ENCODE peak calls at places on chromosome 5, in ten cellular contexts. I, C, G, O, X, B, Y, U, R and N are unnamed samples.

GRCh38 chr5:126514159-126515141 is 80.6 kb downstream of the ALDH7A1 start:
- DNase-seq in I (no peak), X (no peak), Y (no peak), R (no peak), G (no peak), O (no peak), B (no peak), C (no peak), U (no peak), N (no peak)

GRCh38 chr5:102539598-102539997 is 40.8 kb upstream of the SLCO6A1 start:
- DNase-seq in O (no peak), I (no peak), C (no peak), U (no peak), X (no peak), Y (no peak), R (no peak), G (no peak), B (no peak), N (no peak)

GRCh38 chr5:117713585-117714198 is 1139.1 kb upstream of the SEMA6A start:
- DNase-seq in U (no peak), R (peak), Y (no peak), O (no peak), X (no peak), C (no peak), G (no peak), I (peak), B (no peak), N (no peak)

GRCh38 chr5:178261666-178262600 is 29.3 kb upstream of the PHYKPL start:
- DNase-seq in U (no peak), I (no peak), C (no peak), G (no peak), O (no peak), Y (no peak), B (no peak), R (no peak), X (no peak), N (no peak)

GRCh38 chr5:133292300-133292699 is 240.5 kb downstream of the HSPA4 start:
- DNase-seq in R (peak), X (no peak), Y (no peak), C (no peak), I (peak), B (no peak), O (no peak), G (no peak), U (no peak), N (no peak)

GRCh38 chr5:109652096-109652495 is 37.6 kb upstream of the MAN2A1 start:
- DNase-seq in C (no peak), Y (no peak), X (no peak), O (no peak), B (no peak), U (no peak), I (no peak), R (no peak), G (no peak), N (no peak)

GRCh38 chr5:61332891-61333350 is 863 bp downstream of the ZSWIM6 start:
- DNase-seq in Y (peak), U (no peak), O (peak), R (peak), I (no peak), G (peak), B (no peak), C (no peak), X (no peak), N (no peak)

GRCh38 chr5:158642852-158643251 is 456.9 kb downstream of the EBF1 start:
- DNase-seq in Y (no peak), X (no peak), R (no peak), U (no peak), C (no peak), O (no peak), I (no peak), G (no peak), B (no peak), N (no peak)

GRCh38 chr5:34803974-34804373 is 35.0 kb upstream of the TTC23L start:
- DNase-seq in G (no peak), X (no peak), R (no peak), C (no peak), Y (no peak), I (no peak), U (no peak), O (no peak), B (no peak), N (no peak)

GRCh38 chr5:165405340-165405739 is 1899.9 kb downstream of the MAT2B start:
- DNase-seq in G (no peak), B (no peak), R (no peak), U (no peak), C (peak), Y (no peak), X (no peak), I (no peak), O (no peak), N (no peak)

GRCh38 chr5:150081541-150082283 is 4.6 kb downstream of the CSF1R start:
- DNase-seq in X (no peak), Y (peak), G (no peak), C (peak), B (no peak), R (no peak), U (no peak), O (no peak), I (no peak), N (peak)

GRCh38 chr5:68264024-68264956 is 48.7 kb downstream of the PIK3R1 start:
- DNase-seq in B (no peak), R (no peak), O (no peak), G (no peak), C (no peak), I (peak), Y (no peak), X (no peak), U (no peak), N (no peak)

GRCh38 chr5:145360936-145361335 is 474.2 kb downstream of the PRELID2 start:
- DNase-seq in C (no peak), I (no peak), X (no peak), R (no peak), O (no peak), U (no peak), G (no peak), B (no peak), Y (no peak), N (no peak)

GRCh38 chr5:150529555-150529954 is 21.6 kb downstream of the NDST1 start:
- DNase-seq in Y (no peak), I (no peak), R (no peak), O (no peak), X (no peak), G (no peak), C (no peak), U (no peak), B (no peak), N (no peak)

GRCh38 chr5:53963958-53964357 is 346.4 kb downstream of the ARL15 start:
- DNase-seq in B (no peak), R (peak), X (no peak), I (no peak), G (no peak), U (no peak), C (no peak), O (no peak), Y (no peak), N (no peak)

GRCh38 chr5:96196890-96197289 is 235.2 kb upstream of the ELL2 start:
- DNase-seq in R (no peak), U (no peak), G (no peak), C (no peak), I (no peak), X (no peak), B (no peak), O (no peak), Y (no peak), N (no peak)

GRCh38 chr5:111670826-111671492 is 86.0 kb downstream of the NREP start:
- DNase-seq in O (no peak), R (no peak), I (no peak), C (no peak), G (no peak), B (no peak), Y (no peak), X (no peak), U (no peak), N (no peak)

GRCh38 chr5:746258-746761 is 38.2 kb downstream of the ZDHHC11B start:
- DNase-seq in O (no peak), C (no peak), B (no peak), I (no peak), U (no peak), R (no peak), Y (no peak), G (no peak), X (no peak), N (no peak)

GRCh38 chr5:141654298-141654697 is 3.1 kb upstream of the FCHSD1 start:
- DNase-seq in X (no peak), O (no peak), B (no peak), G (no peak), C (no peak), Y (no peak), U (no peak), I (peak), R (no peak), N (no peak)

GRCh38 chr5:119583684-119584083 is 45.7 kb upstream of the FAM170A start:
- DNase-seq in B (no peak), O (no peak), Y (no peak), X (no peak), C (no peak), G (no peak), R (no peak), U (no peak), I (no peak), N (no peak)

GRCh38 chr5:8825161-8825757 is 720.6 kb downstream of the SEMA5A start:
- DNase-seq in U (no peak), X (no peak), O (no peak), R (no peak), Y (no peak), B (no peak), I (peak), G (no peak), C (no peak), N (no peak)

GRCh38 chr5:112551437-112552018 is 132.5 kb upstream of the EPB41L4A start:
- DNase-seq in C (peak), I (peak), X (no peak), G (peak), Y (no peak), O (no peak), U (no peak), R (peak), B (peak), N (peak)

GRCh38 chr5:102858808-102859207 is 103.7 kb downstream of the PAM start:
- DNase-seq in B (no peak), O (no peak), R (no peak), I (peak), U (no peak), C (no peak), X (no peak), G (no peak), Y (no peak), N (no peak)

GRCh38 chr5:139964266-139964993 is 78.7 kb downstream of the NRG2 start:
- DNase-seq in C (no peak), B (no peak), X (no peak), U (no peak), G (no peak), I (no peak), R (no peak), Y (no peak), O (no peak), N (no peak)

GRCh38 chr5:73823508-73823925 is 197.5 kb downstream of the ARHGEF28 start:
- DNase-seq in Y (no peak), C (no peak), U (no peak), X (no peak), R (peak), I (peak), G (no peak), O (no peak), B (no peak), N (no peak)

GRCh38 chr5:77635617-77636422 is 2.7 kb downstream of the OTP start:
- DNase-seq in X (no peak), R (no peak), Y (no peak), O (no peak), G (no peak), I (no peak), C (no peak), B (no peak), U (no peak), N (no peak)

GRCh38 chr5:56852228-56853000 is 37.1 kb downstream of the MAP3K1 start:
- DNase-seq in C (no peak), B (no peak), G (no peak), R (no peak), Y (no peak), U (no peak), I (peak), X (no peak), O (no peak), N (no peak)

GRCh38 chr5:69331528-69332445 is 814 bp downstream of the CCDC125 start:
- DNase-seq in I (no peak), U (no peak), R (no peak), B (no peak), Y (no peak), G (no peak), C (peak), X (no peak), O (no peak), N (no peak)

GRCh38 chr5:76292923-76293322 is 110.2 kb upstream of the IQGAP2 start:
- DNase-seq in O (no peak), C (peak), R (no peak), B (no peak), G (no peak), Y (peak), U (no peak), X (no peak), I (no peak), N (peak)

GRCh38 chr5:40223884-40224402 is 455.8 kb upstream of the PTGER4 start:
- DNase-seq in C (no peak), R (no peak), I (peak), X (no peak), U (no peak), O (no peak), B (peak), G (peak), Y (no peak), N (no peak)

GRCh38 chr5:111551120-111551519 is 38.8 kb upstream of the STARD4 start:
- DNase-seq in U (no peak), R (no peak), I (no peak), G (no peak), O (no peak), Y (no peak), B (no peak), C (no peak), X (no peak), N (no peak)

GRCh38 chr5:33370135-33370472 is 70.7 kb upstream of the TARS1 start:
- DNase-seq in U (no peak), B (peak), O (no peak), I (peak), R (no peak), Y (no peak), C (no peak), X (no peak), G (no peak), N (no peak)

GRCh38 chr5:127799293-127799905 is 96.2 kb downstream of the CCDC192 start:
- DNase-seq in C (no peak), X (no peak), Y (no peak), B (no peak), I (no peak), O (no peak), U (no peak), G (no peak), R (no peak), N (no peak)

GRCh38 chr5:180875860-180876426 is 14.9 kb upstream of the ZFP62 start:
- DNase-seq in C (no peak), Y (no peak), X (no peak), R (no peak), O (no peak), G (no peak), U (no peak), B (no peak), I (no peak), N (no peak)

GRCh38 chr5:19795218-19795617 is 192.8 kb downstream of the CDH18 start:
- DNase-seq in I (peak), C (no peak), G (no peak), B (peak), R (peak), X (no peak), U (no peak), Y (no peak), O (no peak), N (no peak)